ENCODE peak calls at places on chromosomes 4 and X, in four cellular contexts. One of them, this sample, is unnamed.

GRCh38 chr4:89836897-89837384 is at the start of gene SNCA:
- DNase-seq in HEK293T: peak; percentile 74
- DNase-seq in HepG2: no peak
- DNase-seq in GM12878: no peak
- DNase-seq in this sample: peak; percentile 11

GRCh38 chr4:126871810-126872209 is 760.9 kb upstream of the INTU start:
- DNase-seq in HEK293T: no peak
- DNase-seq in HepG2: no peak
- DNase-seq in GM12878: no peak
- DNase-seq in this sample: no peak

GRCh38 chr4:37603070-37603468 is 83.1 kb downstream of the RELL1 start:
- DNase-seq in HEK293T: peak; percentile 74
- DNase-seq in HepG2: peak; percentile 55
- DNase-seq in GM12878: peak; percentile 26
- DNase-seq in this sample: peak; percentile 87

GRCh38 chr4:61239250-61239649 is 39.1 kb downstream of the ADGRL3 start:
- DNase-seq in HEK293T: no peak
- DNase-seq in HepG2: no peak
- DNase-seq in GM12878: no peak
- DNase-seq in this sample: no peak

GRCh38 chr4:42917316-42917715 is 24.8 kb downstream of the GRXCR1 start:
- DNase-seq in HEK293T: no peak
- DNase-seq in HepG2: no peak
- DNase-seq in GM12878: no peak
- DNase-seq in this sample: no peak

GRCh38 chr4:139645458-139645857 is 20.2 kb upstream of the MGST2 start:
- DNase-seq in HEK293T: no peak
- DNase-seq in HepG2: no peak
- DNase-seq in GM12878: no peak
- DNase-seq in this sample: no peak

GRCh38 chr4:2940267-2941137 is 22.7 kb downstream of the NOP14 start:
- DNase-seq in HEK293T: no peak
- DNase-seq in HepG2: no peak
- DNase-seq in GM12878: no peak
- DNase-seq in this sample: no peak

GRCh38 chrX:132591719-132592275 is 103.0 kb upstream of the MBNL3 start:
- DNase-seq in HEK293T: no peak
- DNase-seq in HepG2: no peak
- DNase-seq in GM12878: no peak
- DNase-seq in this sample: no peak

DNA sequence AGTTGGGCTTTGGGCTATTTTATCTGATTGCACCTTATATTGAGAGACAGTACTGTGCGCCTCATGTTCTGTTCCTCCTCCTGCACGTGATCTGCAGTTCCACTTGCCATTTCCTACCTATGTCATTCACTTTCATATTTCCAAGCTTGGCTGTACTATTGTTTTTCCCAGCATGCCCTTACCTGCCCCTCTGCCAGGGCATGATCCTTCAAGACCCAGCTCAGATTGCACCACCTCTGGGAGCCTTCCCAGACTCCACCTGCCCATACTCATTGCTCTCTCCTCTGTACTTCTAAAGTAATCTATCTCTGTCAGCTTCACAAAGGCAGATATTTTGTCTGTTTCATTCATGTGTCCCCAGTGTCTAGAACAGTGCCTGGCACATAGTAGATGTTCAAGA is 11.6 kb downstream of the SLC25A5 start:
- DNase-seq in HEK293T: no peak
- DNase-seq in HepG2: no peak
- DNase-seq in GM12878: no peak
- DNase-seq in this sample: no peak
- TF ChIP-seq TARDBP in HEK293T: no peak
- TF ChIP-seq TARDBP in HepG2: no peak
- TF ChIP-seq TARDBP in GM12878: no peak
- TF ChIP-seq TARDBP in this sample: no peak

DNA sequence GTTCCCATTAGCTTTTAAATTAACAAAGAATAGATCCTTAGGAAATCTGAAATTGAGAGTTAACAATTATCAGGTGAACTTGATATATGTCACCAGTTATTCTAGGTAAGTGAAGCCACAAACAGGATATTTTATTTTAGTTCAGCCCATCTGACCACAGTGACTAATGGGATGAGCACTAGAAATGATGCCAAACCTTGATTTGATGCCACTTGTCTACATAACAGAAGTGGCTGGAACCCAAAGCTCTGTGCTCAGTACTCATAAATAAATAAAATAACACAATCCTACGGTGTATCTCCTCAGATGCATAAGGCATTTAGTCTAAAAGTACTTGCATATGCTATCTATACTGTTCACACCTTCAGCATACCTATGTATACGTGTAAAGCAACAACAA is 12.2 kb downstream of the SLITRK4 start:
- DNase-seq in HEK293T: no peak
- DNase-seq in HepG2: no peak
- DNase-seq in GM12878: no peak
- DNase-seq in this sample: no peak
- TF ChIP-seq TARDBP in HEK293T: no peak
- TF ChIP-seq TARDBP in HepG2: no peak
- TF ChIP-seq TARDBP in GM12878: no peak
- TF ChIP-seq TARDBP in this sample: no peak

DNA sequence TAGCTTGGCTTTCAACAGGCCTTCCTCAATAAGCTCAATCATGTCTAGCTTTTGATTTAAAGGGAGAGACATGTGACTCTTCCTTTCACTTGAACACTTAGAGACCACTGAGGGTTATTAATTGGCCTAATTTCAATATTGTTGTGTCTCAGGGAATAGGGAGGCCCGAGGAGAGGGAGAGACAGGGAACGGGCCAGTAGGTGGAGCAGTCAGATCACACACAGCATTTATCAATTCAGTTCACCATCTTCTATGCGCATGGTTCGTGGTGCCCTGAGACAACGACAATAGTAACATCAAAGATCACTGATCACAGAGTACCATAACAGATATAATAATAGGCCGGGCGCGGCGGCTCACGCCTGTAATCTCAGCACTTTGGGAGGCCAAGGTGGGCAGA is 17.8 kb downstream of the ZNF81 start:
- DNase-seq in HEK293T: no peak
- DNase-seq in HepG2: no peak
- DNase-seq in GM12878: no peak
- DNase-seq in this sample: peak; percentile 24
- TF ChIP-seq TARDBP in HEK293T: no peak
- TF ChIP-seq TARDBP in HepG2: no peak
- TF ChIP-seq TARDBP in GM12878: no peak
- TF ChIP-seq TARDBP in this sample: no peak

GRCh38 chr4:180465364-180465763 is 1777.8 kb upstream of the TENM3 start:
- DNase-seq in HEK293T: no peak
- DNase-seq in HepG2: no peak
- DNase-seq in GM12878: no peak
- DNase-seq in this sample: no peak
- TF ChIP-seq TARDBP in HEK293T: no peak
- TF ChIP-seq TARDBP in HepG2: no peak
- TF ChIP-seq TARDBP in GM12878: no peak
- TF ChIP-seq TARDBP in this sample: no peak

GRCh38 chr4:183790661-183791060 is 114.4 kb upstream of the STOX2 start:
- DNase-seq in HEK293T: no peak
- DNase-seq in HepG2: no peak
- DNase-seq in GM12878: no peak
- DNase-seq in this sample: no peak

GRCh38 chr4:183789657-183790056 is 115.5 kb upstream of the STOX2 start:
- DNase-seq in HEK293T: no peak
- DNase-seq in HepG2: no peak
- DNase-seq in GM12878: no peak
- DNase-seq in this sample: no peak

GRCh38 chr4:183783933-183784622 is 121.0 kb upstream of the STOX2 start:
- DNase-seq in HEK293T: no peak
- DNase-seq in HepG2: no peak
- DNase-seq in GM12878: no peak
- DNase-seq in this sample: no peak

GRCh38 chr4:183788308-183788707 is 116.8 kb upstream of the STOX2 start:
- DNase-seq in HEK293T: no peak
- DNase-seq in HepG2: no peak
- DNase-seq in GM12878: no peak
- DNase-seq in this sample: no peak
- TF ChIP-seq TARDBP in HEK293T: no peak
- TF ChIP-seq TARDBP in HepG2: no peak
- TF ChIP-seq TARDBP in GM12878: no peak
- TF ChIP-seq TARDBP in this sample: no peak

GRCh38 chrX:148500428-148501120 is at the start of gene AFF2:
- DNase-seq in HEK293T: peak; percentile 47
- DNase-seq in HepG2: no peak
- DNase-seq in GM12878: no peak
- DNase-seq in this sample: no peak

GRCh38 chrX:148501121-148502066 is 977 bp downstream of the AFF2 start:
- DNase-seq in HEK293T: peak; percentile 12
- DNase-seq in HepG2: no peak
- DNase-seq in GM12878: no peak
- DNase-seq in this sample: no peak

GRCh38 chrX:148498067-148498466 is 2.4 kb upstream of the AFF2 start:
- DNase-seq in HEK293T: no peak
- DNase-seq in HepG2: no peak
- DNase-seq in GM12878: no peak
- DNase-seq in this sample: no peak

GRCh38 chrX:148504412-148504950 is 4.1 kb downstream of the AFF2 start:
- DNase-seq in HEK293T: no peak
- DNase-seq in HepG2: peak; percentile 2
- DNase-seq in GM12878: no peak
- DNase-seq in this sample: no peak

GRCh38 chrX:148499638-148500427 is 584 bp upstream of the AFF2 start:
- DNase-seq in HEK293T: no peak
- DNase-seq in HepG2: no peak
- DNase-seq in GM12878: no peak
- DNase-seq in this sample: no peak
- TF ChIP-seq TARDBP in HEK293T: no peak
- TF ChIP-seq TARDBP in HepG2: no peak
- TF ChIP-seq TARDBP in GM12878: no peak
- TF ChIP-seq TARDBP in this sample: no peak